ENCODE peak calls at places on chromosome 12, in four cellular contexts. N is K562, K is H1, J is SK-N-SH. I is an unnamed sample.

GRCh38 chr12:59370933-59371332 is 224.9 kb upstream of the SLC16A7 start:
- DNase-seq in K (no peak), N (no peak), J (no peak), I (no peak)

GRCh38 chr12:129840145-129840884 is 63.5 kb downstream of the TMEM132D start:
- DNase-seq in J (no peak), K (no peak), N (no peak), I (no peak)

GRCh38 chr12:98697209-98697608 is 52.1 kb downstream of the APAF1 start:
- DNase-seq in K (no peak), N (no peak), J (no peak), I (no peak)

GRCh38 chr12:130121246-130122005 is 40.8 kb upstream of the FZD10 start:
- DNase-seq in N (no peak), K (no peak), J (no peak), I (no peak)

GRCh38 chr12:117236456-117237001 is 46.3 kb upstream of the FBXO21 start:
- DNase-seq in N (peak; percentile 76), K (peak; percentile 100), J (peak; percentile 70), I (peak; percentile 99)

GRCh38 chr12:45246202-45246601 is 30.3 kb downstream of the ANO6 start:
- DNase-seq in N (no peak), J (no peak), K (no peak), I (no peak)

GRCh38 chr12:79016181-79016580 is 151.6 kb downstream of the SYT1 start:
- DNase-seq in J (no peak), N (no peak), K (no peak), I (no peak)

GRCh38 chr12:81617915-81618314 is 141.2 kb downstream of the PPFIA2 start:
- DNase-seq in J (no peak), K (no peak), N (no peak), I (no peak)

GRCh38 chr12:34401659-34402227 is 379.4 kb downstream of the ALG10 start:
- DNase-seq in N (peak; percentile 1), K (peak; percentile 8), J (peak; percentile 0), I (peak; percentile 1)

GRCh38 chr12:59808317-59808910 is 212.6 kb downstream of the SLC16A7 start:
- DNase-seq in J (peak; percentile 43), K (no peak), N (peak; percentile 22), I (no peak)

GRCh38 chr12:8018666-8019581 is 13.6 kb upstream of the FOXJ2 start:
- DNase-seq in N (peak; percentile 53), K (peak; percentile 87), J (peak; percentile 33), I (peak; percentile 93)

GRCh38 chr12:113152835-113153814 is 3.6 kb downstream of the CFAP73 start:
- DNase-seq in N (peak; percentile 75), J (peak; percentile 93), K (peak; percentile 86), I (peak; percentile 72)

GRCh38 chr12:3741882-3742672 is 10.8 kb downstream of the CRACR2A start:
- DNase-seq in J (no peak), N (no peak), K (no peak), I (no peak)

GRCh38 chr12:64890873-64891468 is 66.5 kb downstream of the TBC1D30 start:
- DNase-seq in N (peak; percentile 57), J (peak; percentile 54), K (no peak), I (no peak)

GRCh38 chr12:27972721-27973120 is at the start of gene PTHLH:
- DNase-seq in K (no peak), J (no peak), N (no peak), I (no peak)

GRCh38 chr12:59318940-59319339 is 276.9 kb upstream of the SLC16A7 start:
- DNase-seq in N (no peak), J (no peak), K (no peak), I (no peak)

GRCh38 chr12:130981156-130981789 is 27.6 kb downstream of the ADGRD1 start:
- DNase-seq in K (no peak), N (no peak), J (no peak), I (no peak)

GRCh38 chr12:45348311-45348710 is 132.4 kb downstream of the ANO6 start:
- DNase-seq in K (no peak), N (no peak), J (no peak), I (no peak)

GRCh38 chr12:1719139-1719538 is 28.3 kb downstream of the ADIPOR2 start:
- DNase-seq in N (no peak), K (no peak), J (no peak), I (no peak)

GRCh38 chr12:80400591-80400991 is 43.4 kb upstream of the PTPRQ start:
- DNase-seq in J (peak; percentile 10), K (peak; percentile 52), N (no peak), I (peak; percentile 15)

GRCh38 chr12:65217127-65217526 is 47.7 kb downstream of the LEMD3 start:
- DNase-seq in J (peak; percentile 34), N (no peak), K (no peak), I (no peak)

GRCh38 chr12:98401427-98401826 is 114.0 kb upstream of the TMPO start:
- DNase-seq in J (peak; percentile 23), N (no peak), K (no peak), I (no peak)

GRCh38 chr12:56836317-56836716 is 73.2 kb downstream of the HSD17B6 start:
- DNase-seq in J (no peak), N (no peak), K (no peak), I (no peak)

GRCh38 chr12:19970116-19970515 is 398.2 kb upstream of the PDE3A start:
- DNase-seq in N (no peak), J (peak; percentile 52), K (no peak), I (no peak)

GRCh38 chr12:90961154-90961553 is 6.2 kb upstream of the CCER1 start:
- DNase-seq in K (no peak), N (no peak), J (no peak), I (no peak)

GRCh38 chr12:124884587-124885438 is 21.1 kb upstream of the SCARB1 start:
- DNase-seq in N (peak; percentile 82), J (no peak), K (no peak), I (peak; percentile 56)

GRCh38 chr12:69241444-69242092 is 2.2 kb downstream of the CPSF6 start:
- DNase-seq in N (no peak), J (no peak), K (no peak), I (no peak)

GRCh38 chr12:19744760-19745218 is 305.5 kb downstream of the AEBP2 start:
- DNase-seq in J (no peak), N (no peak), K (no peak), I (no peak)

GRCh38 chr12:9049520-9050133 is 60.3 kb downstream of the KLRG1 start:
- DNase-seq in J (peak; percentile 44), N (peak; percentile 25), K (no peak), I (no peak)

GRCh38 chr12:20376984-20377383 is 8.6 kb downstream of the PDE3A start:
- DNase-seq in K (no peak), J (peak; percentile 14), N (no peak), I (no peak)

GRCh38 chr12:121036810-121037326 is 2.2 kb downstream of the OASL start:
- DNase-seq in J (no peak), K (no peak), N (no peak), I (no peak)
- TF ChIP-seq TEAD4 in J (no peak), K (no peak), N (no peak), I (no peak)

DNA sequence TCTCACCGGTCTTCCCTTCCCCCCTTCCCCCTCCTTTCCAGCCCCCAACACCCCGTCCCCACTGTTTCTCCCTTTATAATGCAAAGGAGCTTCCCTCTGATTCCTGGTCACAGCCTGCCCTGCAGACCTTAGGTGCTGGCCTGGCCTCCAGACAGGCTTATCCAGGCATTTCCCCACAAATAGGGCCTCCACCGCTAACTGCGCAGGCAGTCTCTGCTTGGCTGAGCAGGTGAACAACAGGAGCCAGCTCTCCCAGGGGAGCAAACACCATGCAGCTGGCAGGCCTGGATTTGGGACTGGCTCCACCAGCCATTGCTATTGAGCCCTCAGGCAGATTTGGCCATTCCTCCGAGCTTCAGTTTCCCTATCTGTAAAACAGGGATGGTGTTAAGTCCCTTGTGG is 46.0 kb downstream of the SMIM41 start:
- DNase-seq in J (peak; percentile 21), K (no peak), N (no peak), I (peak; percentile 65)
- TF ChIP-seq TEAD4 in J (no peak), K (no peak), N (no peak), I (no peak)

GRCh38 chr12:47079894-47080724 is at the start of gene AMIGO2:
- DNase-seq in N (peak; percentile 59), J (no peak), K (peak; percentile 72), I (peak; percentile 58)
- TF ChIP-seq TEAD4 in N (no peak), J (no peak), K (no peak), I (no peak)

DNA sequence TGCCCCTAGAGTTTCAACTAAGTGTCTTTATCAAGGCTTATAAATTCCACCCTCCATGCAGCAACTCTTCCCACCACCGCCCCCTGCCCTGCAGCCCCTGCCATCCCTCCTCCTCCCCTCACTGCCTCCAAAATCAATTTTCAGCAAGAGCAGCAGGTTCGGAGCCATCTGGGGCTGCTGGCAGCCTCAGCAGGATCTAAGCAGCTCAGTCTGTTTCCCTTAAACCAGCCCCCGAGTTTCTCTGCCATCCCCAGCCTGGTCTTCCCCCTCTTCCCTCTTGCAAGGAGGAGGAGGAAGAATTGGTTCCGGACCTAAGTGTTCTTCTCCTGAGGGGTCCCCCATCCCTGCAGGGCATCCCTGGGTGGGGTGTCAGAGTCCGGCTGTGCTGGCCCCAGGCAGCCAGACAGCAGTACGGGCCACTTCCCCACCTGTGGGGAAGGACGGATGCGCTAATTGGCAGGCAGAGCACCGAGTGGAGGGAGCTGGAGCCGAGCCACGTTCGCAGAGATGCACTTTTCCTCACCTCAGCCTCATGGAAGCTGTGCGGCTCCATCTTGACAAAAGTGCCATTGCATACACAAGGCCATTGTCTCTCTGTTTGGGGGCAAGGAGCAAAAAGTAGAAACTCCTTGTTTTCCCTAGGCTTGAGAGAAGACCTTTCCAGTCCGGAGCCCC is 189.3 kb downstream of the KCNA5 start:
- DNase-seq in N (no peak), J (no peak), K (no peak), I (no peak)
- TF ChIP-seq TEAD4 in N (no peak), J (no peak), K (no peak), I (no peak)

GRCh38 chr12:53754196-53754595 is 2.4 kb upstream of the CISTR start:
- DNase-seq in N (no peak), J (no peak), K (no peak), I (no peak)

GRCh38 chr12:53752651-53753050 is 872 bp upstream of the CISTR start:
- DNase-seq in J (no peak), K (no peak), N (no peak), I (no peak)

GRCh38 chr12:53756300-53757094 is 4.7 kb upstream of the CISTR start:
- DNase-seq in J (no peak), K (peak; percentile 56), N (no peak), I (no peak)

GRCh38 chr12:53755451-53756290 is 3.9 kb upstream of the CISTR start:
- DNase-seq in K (peak; percentile 57), N (peak; percentile 34), J (no peak), I (peak; percentile 54)

DNA sequence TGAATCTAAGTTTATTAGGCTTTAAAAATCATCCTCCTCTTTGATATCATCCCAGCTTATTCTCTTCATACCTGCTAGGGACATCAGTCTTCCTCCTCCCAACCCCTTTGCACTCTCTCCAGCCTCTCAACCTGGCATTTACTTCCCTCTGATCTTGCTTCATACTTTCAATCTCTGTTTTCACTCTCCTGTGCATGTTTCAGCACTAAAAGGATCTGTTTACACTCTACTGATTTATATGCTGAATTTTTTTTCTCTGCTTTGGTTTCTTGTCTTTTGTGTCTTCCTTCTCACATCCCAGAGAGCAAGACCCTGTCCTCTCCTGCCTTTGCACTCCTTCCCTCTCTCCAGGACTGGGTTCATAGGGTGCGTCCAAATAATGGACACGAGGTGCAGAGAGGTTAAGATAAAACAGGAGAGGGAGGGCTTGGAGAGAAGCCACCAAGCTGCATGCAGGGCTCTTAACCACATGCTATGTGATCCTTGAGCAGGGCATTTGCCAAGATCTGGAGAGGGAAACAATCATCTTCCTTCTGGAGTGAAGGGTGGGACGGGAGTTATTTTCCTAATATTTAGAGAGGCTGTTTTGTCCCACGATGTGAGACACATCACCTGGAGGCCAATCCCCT is 3.0 kb upstream of the CISTR start:
- DNase-seq in K (no peak), N (no peak), J (no peak), I (no peak)
- TF ChIP-seq TEAD4 in K (no peak), N (no peak), J (no peak), I (no peak)